ENCODE peak calls at places on chromosomes 1 and 21, in five cellular contexts. O is AG10803, E is kidney epithelial cell, S is astrocyte of the spinal cord, Q is tibial artery. U is an unnamed sample.

GRCh38 chr1:116360435-116361173 is 12.4 kb upstream of the ATP1A1 start:
- DNase-seq in O (peak), E (no peak), S (no peak), Q (no peak), U (no peak)

GRCh38 chr1:186617860-186618780 is 62.1 kb downstream of the PTGS2 start:
- DNase-seq in O (peak), E (no peak), S (peak), Q (no peak), U (peak)

GRCh38 chr1:74771913-74772515 is 39.1 kb downstream of the TYW3 start:
- DNase-seq in O (peak), E (peak), S (peak), Q (no peak), U (no peak)

GRCh38 chr1:115670476-115671175 is 28.9 kb downstream of the VANGL1 start:
- DNase-seq in O (no peak), E (peak), S (peak), Q (no peak), U (peak)

GRCh38 chr1:201528631-201529260 is 10.2 kb upstream of the NAV1 start:
- DNase-seq in O (peak), E (no peak), S (no peak), Q (no peak), U (no peak)

GRCh38 chr1:27153549-27153886 is 1.4 kb downstream of the SLC9A1 start:
- DNase-seq in O (no peak), E (no peak), S (no peak), Q (peak), U (no peak)

GRCh38 chr21:38741976-38742309 is 63.8 kb upstream of the ETS2 start:
- DNase-seq in O (no peak), E (no peak), S (no peak), Q (no peak), U (no peak)

GRCh38 chr1:115676498-115677171 is 34.9 kb downstream of the VANGL1 start:
- DNase-seq in O (no peak), E (no peak), S (no peak), Q (no peak), U (no peak)

GRCh38 chr21:35363458-35363857 is 314.4 kb upstream of the RUNX1 start:
- DNase-seq in O (no peak), E (no peak), S (no peak), Q (no peak), U (no peak)
- H3K4me3 ChIP-seq in O (no peak), E (no peak), S (no peak), Q (no peak), U (no peak)

DNA sequence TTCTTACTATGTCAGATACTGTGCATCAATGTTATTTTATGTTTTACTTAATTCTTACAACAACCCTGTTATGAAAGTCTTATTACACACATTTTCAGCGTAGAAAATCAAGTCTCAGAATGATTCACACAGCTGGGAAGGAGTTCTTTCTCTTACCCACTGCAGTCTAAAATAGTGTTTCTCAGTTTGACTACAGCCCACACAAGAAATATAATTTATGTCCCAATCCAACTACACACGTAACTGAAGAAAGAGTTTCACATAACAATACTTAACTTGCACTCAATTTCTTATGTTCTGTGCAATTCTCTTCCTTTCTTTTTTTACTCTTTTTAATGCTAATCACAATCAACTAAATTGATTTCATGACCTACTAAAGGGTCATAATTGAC is 252.8 kb upstream of the ADGRL2 start:
- DNase-seq in O (no peak), E (no peak), S (no peak), Q (no peak), U (no peak)
- H3K4me3 ChIP-seq in O (no peak), E (no peak), S (no peak), Q (no peak), U (no peak)

DNA sequence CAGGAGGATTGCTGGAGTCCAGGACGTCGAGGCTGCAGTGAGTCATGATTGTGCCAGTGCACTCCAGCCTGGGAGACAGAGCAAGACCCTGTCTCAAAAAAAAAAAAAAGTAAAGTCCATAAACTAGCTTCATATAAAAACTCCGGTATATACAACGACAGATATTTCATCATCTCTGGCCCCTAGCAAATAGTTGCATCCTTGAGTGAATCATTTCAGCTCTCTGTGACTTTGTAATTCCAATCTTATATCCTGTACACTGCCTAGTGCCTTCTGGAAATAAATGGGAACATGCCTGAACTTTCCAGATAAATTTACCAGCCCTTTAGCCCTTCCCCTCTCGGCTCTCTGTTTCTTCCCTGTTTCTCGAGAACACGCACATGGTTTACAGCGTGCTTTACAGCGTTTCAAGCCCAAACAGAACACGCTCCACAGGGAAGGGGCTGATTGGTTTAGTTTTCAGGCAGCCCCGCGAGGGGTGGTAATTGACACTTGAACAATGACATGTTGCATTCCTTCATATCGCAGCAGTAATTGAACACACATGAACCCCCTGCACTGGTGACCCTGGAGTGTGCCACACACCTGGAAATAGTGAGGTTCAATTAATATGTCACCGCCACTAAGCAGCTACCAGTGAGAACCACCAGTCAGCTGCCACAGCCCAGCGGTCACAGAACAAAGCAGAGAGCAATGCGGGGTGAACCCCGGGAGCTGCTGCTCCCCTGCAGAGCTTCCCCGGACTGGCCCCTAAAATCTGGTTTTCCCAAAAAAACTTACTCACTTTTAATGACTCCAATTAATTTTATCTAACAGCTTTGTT is 35.7 kb upstream of the SIM2 start:
- DNase-seq in O (peak), E (no peak), S (no peak), Q (no peak), U (no peak)
- H3K4me3 ChIP-seq in O (no peak), E (no peak), S (no peak), Q (no peak), U (no peak)

GRCh38 chr1:31652891-31653489 is 8.3 kb upstream of the PEF1 start:
- DNase-seq in O (no peak), E (no peak), S (no peak), Q (no peak), U (no peak)
- H3K4me3 ChIP-seq in O (no peak), E (no peak), S (no peak), Q (no peak), U (no peak)

GRCh38 chr1:150263549-150263948 is 5.3 kb downstream of the APH1A start:
- DNase-seq in O (no peak), E (no peak), S (no peak), Q (peak), U (no peak)
- H3K4me3 ChIP-seq in O (no peak), E (no peak), S (no peak), Q (no peak), U (no peak)

GRCh38 chr1:210938416-210938925 is 195.5 kb downstream of the KCNH1 start:
- DNase-seq in O (no peak), E (no peak), S (no peak), Q (no peak), U (no peak)

GRCh38 chr1:210942513-210942912 is 191.4 kb downstream of the KCNH1 start:
- DNase-seq in O (no peak), E (no peak), S (no peak), Q (no peak), U (peak)

GRCh38 chr1:210944255-210944654 is 189.7 kb downstream of the KCNH1 start:
- DNase-seq in O (no peak), E (no peak), S (no peak), Q (no peak), U (no peak)

GRCh38 chr1:210937846-210938245 is 196.1 kb downstream of the KCNH1 start:
- DNase-seq in O (no peak), E (no peak), S (no peak), Q (no peak), U (no peak)

DNA sequence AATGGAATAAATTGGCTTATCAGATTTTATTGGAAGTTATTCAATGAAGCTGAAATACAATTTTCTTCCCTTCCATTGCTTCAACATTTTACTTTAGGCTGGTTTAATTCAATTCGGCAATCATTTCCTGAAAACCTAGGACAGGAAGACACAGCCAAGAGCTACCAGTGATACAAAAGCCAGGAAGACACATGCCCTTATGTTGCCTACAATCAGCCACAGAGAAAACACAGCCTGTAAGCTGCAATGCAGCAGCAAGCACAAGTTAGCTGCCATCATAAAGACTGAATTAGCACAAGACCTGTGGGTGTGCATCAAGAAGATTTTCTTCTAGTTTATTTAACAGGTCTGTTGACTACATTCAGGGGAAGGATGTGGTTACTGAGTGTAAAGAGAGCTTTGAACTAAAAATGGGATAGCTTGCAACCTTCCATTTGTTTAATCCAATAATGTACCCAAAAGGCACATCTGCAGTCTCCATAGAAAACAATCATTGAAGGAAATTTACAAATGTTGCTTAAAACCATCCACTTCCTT is 193.8 kb downstream of the KCNH1 start:
- DNase-seq in O (no peak), E (no peak), S (no peak), Q (no peak), U (no peak)
- H3K4me3 ChIP-seq in O (no peak), E (no peak), S (no peak), Q (no peak), U (no peak)

DNA sequence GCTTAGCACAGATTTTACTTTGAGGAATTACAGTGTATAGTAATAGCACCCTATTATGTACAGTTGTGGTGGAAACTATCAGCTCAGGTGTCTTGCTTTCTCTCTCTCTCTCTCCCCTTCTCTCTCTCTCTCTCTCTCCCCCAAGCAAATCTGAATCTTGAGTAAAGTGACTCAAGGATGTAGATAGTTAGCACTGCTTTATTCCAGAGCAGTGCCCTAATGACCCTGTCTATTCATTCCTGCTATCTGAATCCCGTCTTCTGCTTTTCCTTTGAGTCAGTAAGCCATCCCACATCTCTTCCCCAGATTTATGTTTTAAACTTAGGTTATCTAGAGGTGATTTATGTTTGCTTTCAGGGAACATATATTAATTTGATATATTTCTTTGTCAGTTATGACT is 5.2 kb upstream of the HPCAL4 start:
- DNase-seq in O (no peak), E (no peak), S (no peak), Q (no peak), U (no peak)
- H3K4me3 ChIP-seq in O (no peak), E (no peak), S (no peak), Q (no peak), U (no peak)

GRCh38 chr1:54199151-54199764 is 572 bp downstream of the CYB5RL start:
- DNase-seq in O (peak), E (no peak), S (no peak), Q (no peak), U (no peak)
- H3K4me3 ChIP-seq in O (peak), E (peak), S (peak), Q (peak), U (peak)

U was measured in body of pancreas.